ENCODE peak calls at places on chromosomes 1 and 21, in six cellular contexts. I, F, N, E, Z and T are unnamed samples.

GRCh38 chr1:231964955-231965354 is 338.4 kb downstream of the DISC1 start:
- DNase-seq in I (no peak), F (no peak), N (no peak), E (no peak), Z (no peak), T (no peak)

GRCh38 chr1:169745015-169745861 is 11.4 kb upstream of the SELE start:
- DNase-seq in I (no peak), F (no peak), N (peak; percentile 97), E (no peak), Z (no peak), T (no peak)

GRCh38 chr1:227774051-227774720 is 39.0 kb downstream of the SNAP47 start:
- DNase-seq in I (no peak), F (peak; percentile 26), N (no peak), E (no peak), Z (no peak), T (no peak)

GRCh38 chr1:211676106-211676583 is 724 bp upstream of the NEK2 start:
- DNase-seq in I (no peak), F (no peak), N (no peak), E (no peak), Z (no peak), T (no peak)

GRCh38 chr1:169694304-169694703 is 17.1 kb downstream of the SELL start:
- DNase-seq in I (no peak), F (no peak), N (no peak), E (peak; percentile 56), Z (no peak), T (no peak)

GRCh38 chr1:48572632-48573258 is 100.7 kb upstream of the SPATA6 start:
- DNase-seq in I (peak; percentile 84), F (no peak), N (peak; percentile 38), E (peak; percentile 37), Z (peak; percentile 81), T (peak; percentile 4)

GRCh38 chr1:165056914-165057313 is 299.6 kb downstream of the LMX1A start:
- DNase-seq in I (no peak), F (no peak), N (no peak), E (no peak), Z (no peak), T (no peak)

GRCh38 chr1:59669752-59670312 is 144.9 kb upstream of the HOOK1 start:
- DNase-seq in I (peak; percentile 26), F (no peak), N (peak; percentile 99), E (no peak), Z (peak; percentile 39), T (peak; percentile 95)

GRCh38 chr1:172298146-172298545 is 122.3 kb upstream of the C1orf105 start:
- DNase-seq in I (no peak), F (no peak), N (no peak), E (no peak), Z (no peak), T (no peak)

GRCh38 chr21:19557046-19557445 is 1153.5 kb upstream of the TMPRSS15 start:
- DNase-seq in I (no peak), F (no peak), N (no peak), E (no peak), Z (no peak), T (no peak)
- H3K4me1 ChIP-seq in I (no peaks in the 10 kb centered on the region), F (no peaks in the 10 kb centered on the region), N (no peaks in the 10 kb centered on the region), E (no peaks in the 10 kb centered on the region), Z (no peaks in the 10 kb centered on the region), T (no peaks in the 10 kb centered on the region)

GRCh38 chr1:154342836-154343472 is 17.6 kb downstream of the ATP8B2 start:
- DNase-seq in I (no peak), F (peak; percentile 73), N (no peak), E (no peak), Z (no peak), T (no peak)
- H3K4me1 ChIP-seq in I (peaks cover 14% of the 10 kb centered on the region), F (peaks cover 92% of the 10 kb centered on the region), N (no peaks in the 10 kb centered on the region), E (no peaks in the 10 kb centered on the region), Z (no peaks in the 10 kb centered on the region), T (no peaks in the 10 kb centered on the region)

DNA sequence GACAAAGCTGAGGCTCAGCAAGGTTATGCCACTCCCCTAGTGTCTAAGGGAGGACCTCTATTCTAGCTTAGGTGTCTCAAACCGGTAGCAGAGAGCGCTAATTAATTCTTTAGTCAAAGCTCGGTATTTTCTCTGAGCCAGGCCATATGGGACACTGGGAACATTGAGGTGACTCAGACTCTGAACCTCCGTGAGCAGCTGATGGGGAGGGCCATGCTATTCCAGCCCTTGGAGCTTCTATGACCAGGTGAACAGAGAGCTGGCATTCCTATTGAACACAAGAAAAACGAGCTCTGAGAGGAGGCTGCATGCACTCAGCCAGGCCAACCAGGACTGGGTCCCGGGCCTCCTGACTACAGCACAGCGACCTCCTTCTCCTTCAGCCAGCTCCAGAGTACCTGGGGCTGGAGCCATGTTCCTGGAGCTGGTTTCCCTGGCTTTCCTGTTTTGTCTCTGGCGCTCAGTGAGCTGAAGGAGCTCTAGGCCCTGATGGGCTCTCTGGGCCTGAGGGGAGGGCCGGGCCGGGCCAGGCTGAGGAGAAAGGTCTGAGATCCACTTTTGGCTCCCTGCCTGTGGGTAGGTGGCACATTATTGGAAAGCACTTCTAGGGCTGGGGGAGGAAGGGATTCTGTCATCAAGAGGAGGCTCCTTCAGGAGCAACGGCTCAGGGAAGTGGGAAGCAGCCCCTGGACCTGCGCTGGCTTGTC is 37.0 kb downstream of the SLC9A1 start:
- DNase-seq in I (no peak), F (no peak), N (no peak), E (no peak), Z (peak; percentile 35), T (no peak)
- H3K4me1 ChIP-seq in I (peaks cover 19% of the 10 kb centered on the region), F (peaks cover 31% of the 10 kb centered on the region), N (peaks cover 23% of the 10 kb centered on the region), E (peaks cover under 1% of the 10 kb centered on the region), Z (peaks cover 68% of the 10 kb centered on the region), T (no peaks in the 10 kb centered on the region)

DNA sequence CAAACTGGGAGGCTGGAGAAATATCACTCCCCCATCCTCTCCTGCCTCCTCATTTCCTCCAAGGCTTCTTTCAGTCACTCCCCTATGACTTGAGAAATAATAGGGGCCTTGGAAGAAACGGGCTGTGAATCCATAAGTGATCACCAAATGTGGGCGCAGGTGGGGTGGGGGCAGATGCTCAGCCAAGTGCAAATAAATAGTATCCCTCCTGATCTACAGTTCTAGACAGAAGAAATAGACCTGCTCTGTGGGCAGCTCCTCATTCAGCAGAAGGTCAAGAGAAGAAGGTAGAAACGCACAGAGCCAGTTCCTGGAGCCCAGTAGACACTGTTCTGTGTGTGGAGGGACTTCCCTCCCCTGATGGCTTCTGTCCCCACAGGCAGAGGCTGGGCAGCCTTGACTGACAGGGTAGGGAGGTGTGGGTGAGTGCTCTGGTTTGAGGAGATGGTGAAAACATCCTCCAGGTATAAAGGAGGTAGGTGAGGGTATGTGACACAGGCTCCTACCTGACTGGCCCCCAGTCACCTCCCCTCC is 17.1 kb downstream of the PAX7 start:
- DNase-seq in I (no peak), F (no peak), N (no peak), E (no peak), Z (no peak), T (no peak)
- H3K4me1 ChIP-seq in I (peaks cover 20% of the 10 kb centered on the region), F (peaks cover 51% of the 10 kb centered on the region), N (peaks cover 42% of the 10 kb centered on the region), E (peaks cover 51% of the 10 kb centered on the region), Z (no peaks in the 10 kb centered on the region), T (no peaks in the 10 kb centered on the region)